ENCODE peak calls at places on chromosomes 13 and 19, in five cellular contexts. P, Z, R, H and A are unnamed samples.

GRCh38 chr19:23766951-23767350 is 8.3 kb upstream of the ZNF681 start:
- DNase-seq in P (no peak), Z (no peak), R (no peak), H (no peak), A (no peak)

GRCh38 chr19:29487432-29487831 is 38.4 kb upstream of the VSTM2B start:
- DNase-seq in P (no peak), Z (no peak), R (no peak), H (peak; percentile 6), A (no peak)

GRCh38 chr13:19587635-19588300 is 26.4 kb upstream of the TPTE2 start:
- DNase-seq in P (peak; percentile 16), Z (peak; percentile 60), R (no peak), H (no peak), A (no peak)

GRCh38 chr19:13763300-13763699 is 1.0 kb upstream of the MRI1 start:
- DNase-seq in P (no peak), Z (no peak), R (no peak), H (no peak), A (no peak)

GRCh38 chr19:5718032-5718578 is 1.8 kb downstream of the LONP1 start:
- DNase-seq in P (no peak), Z (peak; percentile 30), R (no peak), H (no peak), A (no peak)

GRCh38 chr19:961866-962620 is 22.1 kb upstream of the WDR18 start:
- DNase-seq in P (no peak), Z (no peak), R (no peak), H (no peak), A (no peak)

GRCh38 chr13:29081036-29081435 is 260.9 kb downstream of the MTUS2 start:
- DNase-seq in P (no peak), Z (no peak), R (no peak), H (no peak), A (no peak)

GRCh38 chr13:59459972-59460371 is 703.8 kb downstream of the DIAPH3 start:
- DNase-seq in P (no peak), Z (no peak), R (no peak), H (no peak), A (no peak)

GRCh38 chr13:33636955-33637670 is 180.8 kb upstream of the RFC3 start:
- DNase-seq in P (no peak), Z (no peak), R (no peak), H (no peak), A (no peak)

GRCh38 chr13:28045861-28046260 is 54.5 kb downstream of the FLT3 start:
- DNase-seq in P (no peak), Z (no peak), R (no peak), H (no peak), A (no peak)

GRCh38 chr19:46784262-46785053 is 3.9 kb downstream of the SLC1A5 start:
- DNase-seq in P (peak; percentile 76), Z (peak; percentile 95), R (peak; percentile 68), H (no peak), A (peak; percentile 89)

GRCh38 chr19:13396256-13397080 is 109.8 kb downstream of the CACNA1A start:
- DNase-seq in P (no peak), Z (peak; percentile 93), R (peak; percentile 42), H (no peak), A (peak; percentile 35)

GRCh38 chr19:51005248-51005647 is 3.8 kb upstream of the KLK8 start:
- DNase-seq in P (no peak), Z (no peak), R (no peak), H (no peak), A (no peak)

GRCh38 chr13:37412271-37412683 is 186.3 kb downstream of the POSTN start:
- DNase-seq in P (peak; percentile 58), Z (no peak), R (no peak), H (no peak), A (no peak)

GRCh38 chr19:47272448-47273312 is 2.0 kb upstream of the INAFM1 start:
- DNase-seq in P (no peak), Z (no peak), R (peak; percentile 75), H (no peak), A (peak; percentile 24)

GRCh38 chr19:47514151-47514868 is 553 bp downstream of the NAPA start:
- DNase-seq in P (no peak), Z (no peak), R (no peak), H (no peak), A (no peak)

GRCh38 chr19:3722443-3723109 is 14.4 kb downstream of the TJP3 start:
- DNase-seq in P (no peak), Z (no peak), R (peak; percentile 88), H (no peak), A (no peak)

DNA sequence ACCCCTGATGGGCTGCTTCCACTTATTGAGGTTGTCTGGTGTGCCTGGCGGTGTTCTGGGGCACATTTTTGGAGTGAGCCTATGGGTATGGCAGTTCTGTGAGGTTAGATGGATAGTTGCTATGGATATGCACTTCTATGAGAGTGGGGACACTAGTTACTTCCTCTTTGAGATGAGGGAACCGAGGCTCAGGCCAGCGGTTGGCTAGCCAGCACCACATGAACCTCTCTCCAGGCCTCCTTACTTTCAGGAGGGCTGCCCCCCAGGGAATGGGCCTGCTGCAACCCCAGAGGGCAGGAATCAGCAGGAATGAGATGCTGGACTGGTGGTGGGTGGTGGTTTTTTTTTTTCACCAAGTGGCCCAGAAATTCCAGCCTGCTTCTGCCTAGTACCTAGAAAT is 13.5 kb upstream of the PRR19 start:
- DNase-seq in P (no peak), Z (no peak), R (no peak), H (no peak), A (no peak)
- TF ChIP-seq CTCF in P (no peak), Z (no peak), R (no peak), H (no peak), A (no peak)

GRCh38 chr13:110559986-110560385 is 1.5 kb downstream of the RAB20 start:
- DNase-seq in P (no peak), Z (no peak), R (no peak), H (no peak), A (no peak)
- H3K4me3 ChIP-seq in P (peak overlapping the region; percentile 30), Z (no peak overlapping the region), R (peak overlapping the region; percentile 93), H (peak overlapping the region; percentile 73), A (no peak overlapping the region)

GRCh38 chr13:67833564-67833963 is 603.4 kb upstream of the PCDH9 start:
- DNase-seq in P (no peak), Z (no peak), R (no peak), H (no peak), A (no peak)

GRCh38 chr13:67829641-67830040 is 599.5 kb upstream of the PCDH9 start:
- DNase-seq in P (no peak), Z (no peak), R (no peak), H (no peak), A (no peak)

DNA sequence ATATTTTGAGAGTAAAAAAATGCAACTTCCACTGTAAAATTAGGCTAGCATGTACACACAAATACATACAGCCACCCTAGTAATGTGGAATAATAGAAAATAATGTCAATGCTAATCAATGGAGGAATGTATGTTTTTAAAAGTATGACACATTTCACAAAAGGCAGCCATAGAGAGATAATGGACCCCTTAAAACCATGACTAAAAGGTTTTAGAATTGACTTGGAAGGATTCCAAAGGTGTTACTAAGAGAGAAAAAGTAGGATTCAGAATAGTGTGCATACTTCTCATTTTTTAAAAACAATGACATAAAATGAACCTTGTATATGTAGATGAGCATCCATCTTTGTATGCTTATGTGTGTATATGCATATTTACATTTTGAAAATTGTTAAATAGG is 597.9 kb upstream of the PCDH9 start:
- DNase-seq in P (no peak), Z (no peak), R (no peak), H (no peak), A (no peak)
- TF ChIP-seq CTCF in P (no peak), Z (no peak), R (no peak), H (no peak), A (no peak)

GRCh38 chr13:75774176-75774575 is 138.0 kb downstream of the LMO7 start:
- DNase-seq in P (no peak), Z (no peak), R (no peak), H (no peak), A (no peak)

GRCh38 chr13:75783906-75784485 is 147.9 kb downstream of the LMO7 start:
- DNase-seq in P (no peak), Z (no peak), R (no peak), H (no peak), A (no peak)

GRCh38 chr13:75785130-75785529 is 149.0 kb downstream of the LMO7 start:
- DNase-seq in P (no peak), Z (peak; percentile 47), R (no peak), H (no peak), A (no peak)

GRCh38 chr13:75776550-75776949 is 140.4 kb downstream of the LMO7 start:
- DNase-seq in P (no peak), Z (no peak), R (no peak), H (no peak), A (no peak)

DNA sequence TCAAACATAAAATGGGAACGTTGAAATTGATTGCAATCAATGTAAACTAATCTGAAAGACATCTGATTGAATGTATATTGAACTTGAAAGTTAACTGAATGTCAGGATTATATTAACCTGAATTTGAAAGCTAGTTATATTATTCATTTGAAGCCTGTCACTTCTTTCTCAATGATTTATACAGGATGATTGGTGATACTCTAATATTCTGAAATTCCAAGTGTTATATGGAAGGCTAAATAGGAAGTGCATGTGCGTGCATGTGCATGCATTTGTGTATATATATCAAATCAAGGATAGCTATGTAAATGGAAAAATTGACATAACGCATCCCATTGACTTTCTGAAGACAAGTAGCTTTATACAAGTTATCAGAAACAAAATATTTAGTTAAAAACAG is 143.3 kb downstream of the LMO7 start:
- DNase-seq in P (no peak), Z (no peak), R (no peak), H (no peak), A (no peak)
- H3K4me3 ChIP-seq in P (no peak overlapping the region), Z (no peak overlapping the region), R (no peak overlapping the region), H (no peak overlapping the region), A (no peak overlapping the region)

GRCh38 chr13:24313449-24313848 is 4.1 kb downstream of the C1QTNF9 start:
- DNase-seq in P (no peak), Z (peak; percentile 35), R (no peak), H (no peak), A (no peak)
- TF ChIP-seq CTCF in P (no peak), Z (peak; percentile 41), R (peak; percentile 12), H (no peak), A (peak; percentile 36)

GRCh38 chr13:101306773-101307172 is 109.5 kb downstream of the NALCN start:
- DNase-seq in P (no peak), Z (no peak), R (no peak), H (no peak), A (no peak)
- H3K4me3 ChIP-seq in P (no peak overlapping the region), Z (no peak overlapping the region), R (no peak overlapping the region), H (no peak overlapping the region), A (no peak overlapping the region)